ENCODE peak calls at places on chromosomes 12 and 14, in seven cellular contexts. D is Karpas-422; O is A673; Z is MM.1S; Y is lower lobe of right lung; X is CD8-positive, alpha-beta T cell; I is GM23248. E is an unnamed sample. For H3K36me3, the result is how much of the 10 kb centered on the place peaks cover.

GRCh38 chr12:114656906-114657596 is 26.9 kb downstream of the TBX3 start:
- DNase-seq in D (no peak), O (no peak), Z (no peak), Y (no peak), X (no peak), I (no peak), E (no peak)

GRCh38 chr12:72957454-72957853 is 685.3 kb downstream of the TRHDE start:
- DNase-seq in D (no peak), O (no peak), Z (no peak), Y (no peak), X (no peak), I (no peak), E (no peak)

GRCh38 chr12:68933564-68933893 is 558 bp upstream of the CPM start:
- DNase-seq in D (no peak), O (no peak), Z (no peak), Y (no peak), X (no peak), I (peak), E (no peak)

GRCh38 chr12:67271976-67272375 is 2.8 kb downstream of the CAND1 start:
- DNase-seq in D (no peak), O (no peak), Z (no peak), Y (no peak), X (no peak), I (peak), E (no peak)

GRCh38 chr14:85824526-85824925 is 294.6 kb downstream of the FLRT2 start:
- DNase-seq in D (no peak), O (no peak), Z (no peak), Y (no peak), X (no peak), I (no peak), E (no peak)

GRCh38 chr14:104037903-104038302 is 47.6 kb upstream of the ASPG start:
- DNase-seq in D (no peak), O (no peak), Z (no peak), Y (no peak), X (no peak), I (no peak), E (no peak)

GRCh38 chr12:120801146-120801545 is 75.5 kb downstream of the ACADS start:
- DNase-seq in D (no peak), O (no peak), Z (peak), Y (no peak), X (no peak), I (no peak), E (no peak)

GRCh38 chr14:33686218-33686617 is 264.7 kb downstream of the EGLN3 start:
- DNase-seq in D (no peak), O (no peak), Z (no peak), Y (no peak), X (no peak), I (peak), E (no peak)

GRCh38 chr12:49941556-49942511 is 8.7 kb upstream of the AQP2 start:
- DNase-seq in D (peak), O (no peak), Z (no peak), Y (no peak), X (no peak), I (no peak), E (no peak)

GRCh38 chr12:8675471-8676083 is 13.0 kb upstream of the MFAP5 start:
- DNase-seq in D (no peak), O (no peak), Z (no peak), Y (no peak), X (no peak), I (no peak), E (no peak)

GRCh38 chr12:6080149-6081045 is 44.1 kb downstream of the VWF start:
- DNase-seq in D (no peak), O (no peak), Z (no peak), Y (no peak), X (no peak), I (no peak), E (no peak)

GRCh38 chr12:13234045-13234641 is 37.6 kb downstream of the EMP1 start:
- DNase-seq in D (peak), O (peak), Z (peak), Y (no peak), X (no peak), I (peak), E (no peak)

GRCh38 chr14:52356025-52356424 is 41.9 kb downstream of the PTGER2 start:
- DNase-seq in D (no peak), O (no peak), Z (no peak), Y (no peak), X (no peak), I (no peak), E (no peak)

GRCh38 chr12:18689781-18690180 is 48.0 kb downstream of the PLCZ1 start:
- DNase-seq in D (no peak), O (no peak), Z (no peak), Y (no peak), X (no peak), I (no peak), E (no peak)

GRCh38 chr12:121110211-121110940 is 22.3 kb upstream of the P2RX7 start:
- DNase-seq in D (peak), O (peak), Z (peak), Y (no peak), X (peak), I (peak), E (no peak)

GRCh38 chr14:96622926-96623325 is 120.7 kb downstream of the PAPOLA start:
- DNase-seq in D (no peak), O (no peak), Z (no peak), Y (no peak), X (no peak), I (no peak), E (no peak)

GRCh38 chr14:47262801-47263200 is 412.6 kb downstream of the MDGA2 start:
- DNase-seq in D (no peak), O (no peak), Z (no peak), Y (no peak), X (no peak), I (no peak), E (no peak)

GRCh38 chr12:91529829-91530228 is 347.2 kb upstream of the DCN start:
- DNase-seq in D (no peak), O (no peak), Z (no peak), Y (no peak), X (no peak), I (peak), E (no peak)

DNA sequence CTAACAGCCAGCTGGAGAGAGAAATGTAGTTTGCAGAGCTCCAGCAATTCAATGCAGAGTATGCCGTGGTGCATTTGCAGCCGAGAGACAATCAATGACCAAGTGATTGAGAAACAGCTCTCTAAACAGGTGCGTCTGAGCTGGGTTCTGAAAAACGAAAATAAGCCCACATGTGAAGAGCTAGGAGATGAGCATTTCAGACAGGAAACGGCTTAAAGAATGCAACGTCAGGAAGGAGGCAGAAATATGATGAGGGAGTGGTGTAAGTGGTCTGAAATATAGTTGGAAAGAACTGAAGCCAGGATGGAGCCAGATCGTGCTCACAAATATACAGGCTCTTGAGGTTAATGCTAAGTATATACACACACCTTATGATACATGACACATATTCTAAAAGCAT is 2.5 kb upstream of the GARIN2 start:
- DNase-seq in D (peak), O (peak), Z (peak), Y (no peak), X (no peak), I (peak), E (no peak)
- H3K36me3 ChIP-seq in D (under half), O (under half), Z (under half), Y (under half), X (under half), I (under half), E (under half)

DNA sequence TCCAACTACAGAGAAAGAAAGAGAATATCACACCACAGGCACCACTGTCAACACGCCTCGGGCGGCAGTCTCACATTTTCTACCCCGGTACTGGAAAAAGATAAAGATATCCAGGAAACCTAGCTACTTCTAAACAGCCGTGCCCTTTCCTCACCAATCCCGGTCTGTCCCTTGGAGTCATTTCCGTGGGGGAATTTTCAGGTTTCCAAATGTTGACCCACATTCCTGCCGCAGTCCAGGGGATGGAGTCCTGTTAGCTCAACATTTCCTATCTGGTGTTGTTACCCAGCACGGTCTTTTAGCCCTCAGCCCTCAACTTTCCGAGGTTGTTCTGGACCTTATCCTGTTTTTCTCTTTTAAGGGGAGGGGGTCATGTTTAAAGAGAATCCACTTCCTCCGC is 4.7 kb downstream of the SSH1 start:
- DNase-seq in D (peak), O (no peak), Z (no peak), Y (no peak), X (no peak), I (no peak), E (no peak)
- H3K4me3 ChIP-seq in D (no peak), O (no peak), Z (no peak), Y (peak), X (no peak), I (no peak), E (peak)

GRCh38 chr14:100786820-100787219 is 39.1 kb upstream of the MEG3 start:
- DNase-seq in D (no peak), O (no peak), Z (no peak), Y (no peak), X (no peak), I (no peak), E (no peak)

GRCh38 chr14:100784523-100785337 is 41.2 kb upstream of the MEG3 start:
- DNase-seq in D (no peak), O (no peak), Z (no peak), Y (no peak), X (no peak), I (no peak), E (no peak)

GRCh38 chr14:100785338-100785615 is 40.6 kb upstream of the MEG3 start:
- DNase-seq in D (no peak), O (no peak), Z (no peak), Y (no peak), X (no peak), I (no peak), E (no peak)

GRCh38 chr14:100785626-100786025 is 40.3 kb upstream of the MEG3 start:
- DNase-seq in D (no peak), O (no peak), Z (no peak), Y (no peak), X (no peak), I (no peak), E (no peak)

DNA sequence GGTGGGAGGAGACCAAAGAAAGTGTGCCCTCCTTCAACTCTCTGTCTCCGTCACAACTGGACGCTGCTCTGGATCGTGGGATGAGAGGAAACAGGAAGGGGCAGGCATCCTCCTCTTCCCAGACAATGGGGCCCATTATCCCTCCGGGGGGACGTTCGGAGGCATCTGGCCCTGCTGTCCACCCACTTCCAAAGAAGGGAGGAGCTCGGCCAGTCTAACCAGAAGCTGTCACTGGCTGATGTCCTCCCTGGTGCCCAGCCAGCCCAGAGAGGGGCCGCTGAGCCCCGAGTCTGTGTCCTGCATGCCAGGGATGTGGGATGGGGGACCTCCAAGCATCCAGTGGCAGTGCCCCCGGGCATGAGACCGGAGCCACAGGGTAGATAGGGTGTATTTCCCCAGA is 39.8 kb upstream of the MEG3 start:
- DNase-seq in D (no peak), O (no peak), Z (no peak), Y (no peak), X (no peak), I (no peak), E (no peak)
- H3K36me3 ChIP-seq in D (under half), O (under half), Z (under half), Y (under half), X (under half), I (under half), E (under half)

GRCh38 chr12:79692249-79692619 is 1.5 kb upstream of the PAWR start:
- DNase-seq in D (peak), O (no peak), Z (no peak), Y (no peak), X (no peak), I (no peak), E (no peak)
- H3K4me3 ChIP-seq in D (no peak), O (peak), Z (no peak), Y (peak), X (no peak), I (peak), E (peak)